ENCODE peak calls at places on chromosomes 13 and 19, in four cellular contexts. J is GM23338, K is stomach, D is uterus. G is an unnamed sample.

GRCh38 chr19:52622261-52622660 is 15.9 kb downstream of the ZNF83 start:
- DNase-seq in K (no peak), J (peak; percentile 57), D (no peak), G (no peak)

GRCh38 chr19:23991170-23991569 is 76.5 kb downstream of the ZNF726 start:
- DNase-seq in K (peak; percentile 83), J (peak; percentile 1), D (no peak), G (no peak)

GRCh38 chr19:38395381-38396127 is 7.1 kb downstream of the SPRED3 start:
- DNase-seq in J (peak; percentile 40), D (no peak), K (no peak), G (peak; percentile 65)

GRCh38 chr13:50805805-50806204 is 37.7 kb downstream of the DLEU7 start:
- DNase-seq in J (peak; percentile 9), K (no peak), D (no peak), G (no peak)

GRCh38 chr13:27341616-27342015 is 71.0 kb downstream of the RASL11A start:
- DNase-seq in D (peak; percentile 30), J (peak; percentile 15), K (no peak), G (no peak)

GRCh38 chr13:21638319-21639282 is 32.3 kb upstream of the FGF9 start:
- DNase-seq in K (no peak), D (peak; percentile 18), J (peak; percentile 49), G (peak; percentile 48)

GRCh38 chr19:20423381-20424207 is 142.0 kb downstream of the ZNF737 start:
- DNase-seq in D (peak; percentile 54), J (peak; percentile 73), K (peak; percentile 56), G (peak; percentile 2)

GRCh38 chr13:47119568-47120080 is 222.8 kb upstream of the HTR2A start:
- DNase-seq in J (no peak), D (no peak), K (no peak), G (no peak)

GRCh38 chr19:53655042-53655665 is 23.4 kb downstream of the DPRX start:
- DNase-seq in K (no peak), J (peak; percentile 66), D (no peak), G (no peak)

GRCh38 chr19:29079331-29079730 is 133.6 kb downstream of the UQCRFS1 start:
- DNase-seq in K (no peak), D (no peak), J (peak; percentile 22), G (no peak)

GRCh38 chr13:45374917-45375316 is 33.9 kb upstream of the TPT1 start:
- DNase-seq in K (no peak), J (no peak), D (no peak), G (no peak)

GRCh38 chr19:46428278-46429141 is at the start of gene PNMA8C:
- DNase-seq in J (peak; percentile 96), D (peak; percentile 43), K (peak; percentile 50), G (peak; percentile 56)

GRCh38 chr19:50506700-50507099 is 4.3 kb downstream of the JOSD2 start:
- DNase-seq in J (no peak), D (no peak), K (no peak), G (no peak)

GRCh38 chr13:42703740-42704139 is 77.6 kb upstream of the FAM216B start:
- DNase-seq in J (no peak), D (no peak), K (no peak), G (no peak)

GRCh38 chr13:43411741-43412140 is 375.0 kb downstream of the ENOX1 start:
- DNase-seq in D (peak; percentile 53), J (no peak), K (no peak), G (no peak)

GRCh38 chr19:48837081-48837524 is 812 bp upstream of the HSD17B14 start:
- DNase-seq in D (peak; percentile 95), K (peak; percentile 56), J (peak; percentile 99), G (peak; percentile 95)

GRCh38 chr19:55253264-55253663 is 5.6 kb downstream of the PPP6R1 start:
- DNase-seq in K (no peak), D (no peak), J (no peak), G (no peak)

GRCh38 chr19:47032171-47032811 is 12.7 kb downstream of the NPAS1 start:
- DNase-seq in K (peak; percentile 70), J (peak; percentile 94), D (no peak), G (peak; percentile 86)

GRCh38 chr19:11164879-11165406 is 9.4 kb upstream of the SPC24 start:
- DNase-seq in J (no peak), D (peak; percentile 96), K (peak; percentile 65), G (no peak)

GRCh38 chr19:45638930-45639729 is at the start of gene EML2:
- DNase-seq in D (no peak), K (peak; percentile 71), J (peak; percentile 97), G (peak; percentile 76)

GRCh38 chr13:51924756-51925544 is 63.2 kb downstream of the CCDC70 start:
- DNase-seq in J (no peak), K (no peak), D (no peak), G (no peak)

GRCh38 chr13:41098761-41099160 is 33.8 kb downstream of the KBTBD6 start:
- DNase-seq in K (no peak), J (peak; percentile 44), D (no peak), G (no peak)

GRCh38 chr19:18948075-18948975 is 7.3 kb upstream of the HOMER3 start:
- DNase-seq in J (no peak), D (no peak), K (no peak), G (no peak)

GRCh38 chr13:52070929-52071523 is 46.5 kb downstream of the UTP14C start:
- DNase-seq in K (no peak), J (no peak), D (no peak), G (peak; percentile 39)

GRCh38 chr19:45443462-45444317 is 20.0 kb upstream of the ERCC1 start:
- DNase-seq in K (peak; percentile 97), D (peak; percentile 96), J (peak; percentile 99), G (peak; percentile 71)

GRCh38 chr13:36774895-36775294 is 44.1 kb upstream of the RFXAP start:
- DNase-seq in D (no peak), J (no peak), K (no peak), G (no peak)

GRCh38 chr13:76759877-76760276 is 126.3 kb downstream of the KCTD12 start:
- DNase-seq in K (no peak), J (no peak), D (no peak), G (no peak)

GRCh38 chr13:20713751-20714150 is 10.3 kb downstream of the IL17D start:
- DNase-seq in D (no peak), J (no peak), K (no peak), G (peak; percentile 11)

GRCh38 chr13:48595330-48596127 is 58.2 kb upstream of the CYSLTR2 start:
- DNase-seq in J (peak; percentile 68), D (peak; percentile 66), K (peak; percentile 63), G (peak; percentile 34)